ENCODE peak calls at places on chromosomes 12 and 14, in four cellular contexts. B is WTC11, N is K562, E is GM12878. Y is an unnamed sample.

GRCh38 chr14:74563621-74564159 is 48.3 kb downstream of the LTBP2 start:
- DNase-seq in B (no peak), N (no peak), E (no peak), Y (no peak)

GRCh38 chr14:104224516-104225281 is 86.3 kb downstream of the KIF26A start:
- DNase-seq in B (peak; percentile 77), N (peak; percentile 46), E (no peak), Y (no peak)

GRCh38 chr12:2338381-2338780 is 285.6 kb downstream of the CACNA1C start:
- DNase-seq in B (no peak), N (no peak), E (no peak), Y (no peak)

GRCh38 chr14:91149462-91149861 is 35.6 kb downstream of the DGLUCY start:
- DNase-seq in B (no peak), N (peak; percentile 39), E (no peak), Y (peak; percentile 92)

GRCh38 chr12:11901687-11902524 is 168.8 kb upstream of the BCL2L14 start:
- DNase-seq in B (no peak), N (no peak), E (no peak), Y (no peak)

GRCh38 chr12:1054103-1054838 is 63.2 kb downstream of the ERC1 start:
- DNase-seq in B (no peak), N (no peak), E (no peak), Y (peak; percentile 94)

GRCh38 chr12:24938341-24938740 is 10.6 kb downstream of the BCAT1 start:
- DNase-seq in B (no peak), N (no peak), E (no peak), Y (no peak)

GRCh38 chr14:100063314-100063941 is 1.8 kb upstream of the EVL start:
- DNase-seq in B (no peak), N (no peak), E (no peak), Y (no peak)

GRCh38 chr14:90445011-90445410 is 48.2 kb downstream of the CALM1 start:
- DNase-seq in B (peak; percentile 62), N (peak; percentile 19), E (no peak), Y (no peak)

GRCh38 chr14:89684139-89684538 is 267.1 kb upstream of the FOXN3 start:
- DNase-seq in B (no peak), N (no peak), E (no peak), Y (no peak)

GRCh38 chr14:29810657-29811056 is 117.0 kb downstream of the PRKD1 start:
- DNase-seq in B (no peak), N (no peak), E (no peak), Y (no peak)

GRCh38 chr12:63304844-63305243 is 153.8 kb upstream of the AVPR1A start:
- DNase-seq in B (no peak), N (no peak), E (no peak), Y (no peak)

GRCh38 chr14:91722386-91722785 is 9.5 kb downstream of the CATSPERB start:
- DNase-seq in B (no peak), N (no peak), E (no peak), Y (no peak)

GRCh38 chr14:81169711-81170103 is 51.1 kb downstream of the GTF2A1 start:
- DNase-seq in B (no peak), N (no peak), E (no peak), Y (no peak)

GRCh38 chr14:26941521-26941920 is 343.7 kb upstream of the NOVA1 start:
- DNase-seq in B (no peak), N (no peak), E (no peak), Y (no peak)

GRCh38 chr14:65745396-65746190 is 333.1 kb downstream of the FUT8 start:
- DNase-seq in B (no peak), N (no peak), E (no peak), Y (peak; percentile 5)

GRCh38 chr12:92553389-92553788 is 149.4 kb upstream of the PLEKHG7 start:
- DNase-seq in B (no peak), N (no peak), E (no peak), Y (no peak)

GRCh38 chr14:50773632-50774541 is 57.1 kb downstream of the NIN start:
- DNase-seq in B (peak; percentile 83), N (peak; percentile 60), E (no peak), Y (peak; percentile 11)

GRCh38 chr12:68505915-68506314 is 104.8 kb upstream of the RAP1B start:
- DNase-seq in B (no peak), N (no peak), E (no peak), Y (no peak)

GRCh38 chr12:68507657-68508056 is 103.0 kb upstream of the RAP1B start:
- DNase-seq in B (no peak), N (no peak), E (no peak), Y (no peak)

GRCh38 chr12:68510394-68510793 is 100.3 kb upstream of the RAP1B start:
- DNase-seq in B (no peak), N (no peak), E (no peak), Y (no peak)

GRCh38 chr12:68506619-68507018 is 104.1 kb upstream of the RAP1B start:
- DNase-seq in B (no peak), N (no peak), E (no peak), Y (no peak)

GRCh38 chr12:68508536-68509050 is 102.1 kb upstream of the RAP1B start:
- DNase-seq in B (no peak), N (no peak), E (no peak), Y (no peak)
- TF ChIP-seq ETV6 in B (no peak), N (no peak), E (no peak), Y (no peak)

GRCh38 chr14:79837699-79838098 is 373.6 kb downstream of the DIO2 start:
- DNase-seq in B (no peak), N (no peak), E (no peak), Y (no peak)

GRCh38 chr14:79836577-79836976 is 374.7 kb downstream of the DIO2 start:
- DNase-seq in B (no peak), N (no peak), E (no peak), Y (no peak)

GRCh38 chr14:79841433-79841832 is 369.9 kb downstream of the DIO2 start:
- DNase-seq in B (no peak), N (no peak), E (no peak), Y (no peak)

GRCh38 chr14:79840068-79840467 is 371.2 kb downstream of the DIO2 start:
- DNase-seq in B (no peak), N (no peak), E (no peak), Y (no peak)

GRCh38 chr14:79842270-79842669 is 369.0 kb downstream of the DIO2 start:
- DNase-seq in B (no peak), N (no peak), E (no peak), Y (no peak)
- TF ChIP-seq ETV6 in B (no peak), N (no peak), E (no peak), Y (no peak)

GRCh38 chr14:76695263-76695920 is 65.9 kb upstream of the VASH1 start:
- DNase-seq in B (no peak), N (no peak), E (no peak), Y (no peak)
- TF ChIP-seq ETV6 in B (no peak), N (no peak), E (no peak), Y (no peak)

GRCh38 chr14:85533821-85534271 is 3.9 kb downstream of the FLRT2 start:
- DNase-seq in B (peak; percentile 56), N (no peak), E (no peak), Y (no peak)
- TF ChIP-seq ETV6 in B (no peak), N (no peak), E (no peak), Y (no peak)

DNA sequence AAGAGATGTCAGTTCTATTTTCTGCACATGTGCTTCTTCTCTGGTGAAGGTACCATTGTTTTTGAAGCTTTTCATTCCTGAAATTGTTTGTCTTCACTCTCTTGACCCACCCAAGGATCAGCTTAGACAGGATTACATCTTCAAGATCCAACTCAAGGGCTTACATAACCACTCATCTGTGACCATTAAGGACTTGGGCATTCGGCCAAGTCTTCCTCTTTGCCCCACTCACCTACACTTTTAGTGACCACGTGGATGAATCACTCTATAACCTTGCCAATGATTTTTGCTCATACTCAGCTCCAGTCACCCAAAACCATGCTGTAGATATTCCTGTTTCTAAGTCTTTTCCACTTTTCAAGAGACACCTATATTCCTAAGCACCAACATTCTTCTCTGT is 36.5 kb upstream of the SSTR1 start:
- DNase-seq in B (no peak), N (no peak), E (no peak), Y (no peak)
- TF ChIP-seq ETV6 in B (no peak), N (no peak), E (no peak), Y (no peak)